ENCODE peak calls at places on chromosome 13, in ten cellular contexts. X, N, C, H, R, I, J, P, A and E are unnamed samples.

GRCh38 chr13:112967666-112968379 is 1.2 kb upstream of the MCF2L start:
- DNase-seq in X (no peak), N (no peak), C (no peak), H (no peak), R (no peak), I (no peak), J (no peak), P (peak), A (no peak), E (no peak)

GRCh38 chr13:64529874-64530485 is 2700.2 kb downstream of the PCDH9 start:
- DNase-seq in X (no peak), N (no peak), C (peak), H (no peak), R (no peak), I (peak), J (peak), P (peak), A (no peak), E (peak)

GRCh38 chr13:46606915-46607413 is 54.0 kb downstream of the LRCH1 start:
- DNase-seq in X (no peak), N (no peak), C (no peak), H (no peak), R (no peak), I (no peak), J (no peak), P (no peak), A (no peak), E (no peak)

GRCh38 chr13:112894423-112894672 is 74.7 kb upstream of the MCF2L start:
- DNase-seq in X (no peak), N (no peak), C (no peak), H (no peak), R (no peak), I (no peak), J (no peak), P (no peak), A (no peak), E (no peak)

GRCh38 chr13:22777207-22777606 is 403.6 kb upstream of the SGCG start:
- DNase-seq in X (no peak), N (no peak), C (no peak), H (no peak), R (no peak), I (no peak), J (no peak), P (no peak), A (no peak), E (no peak)

GRCh38 chr13:27466513-27466912 is 16.1 kb upstream of the MTIF3 start:
- DNase-seq in X (no peak), N (no peak), C (no peak), H (no peak), R (no peak), I (no peak), J (no peak), P (no peak), A (no peak), E (no peak)

GRCh38 chr13:20136781-20137703 is 23.8 kb downstream of the GJA3 start:
- DNase-seq in X (peak), N (peak), C (no peak), H (no peak), R (no peak), I (peak), J (no peak), P (peak), A (no peak), E (peak)

GRCh38 chr13:24709186-24709913 is 29.1 kb downstream of the ATP12A start:
- DNase-seq in X (peak), N (peak), C (no peak), H (no peak), R (no peak), I (no peak), J (no peak), P (no peak), A (no peak), E (peak)

GRCh38 chr13:36362251-36362650 is 16.1 kb upstream of the SPART start:
- DNase-seq in X (no peak), N (no peak), C (no peak), H (peak), R (peak), I (peak), J (no peak), P (no peak), A (peak), E (no peak)

GRCh38 chr13:41250993-41251392 is 12.4 kb downstream of the MTRF1 start:
- DNase-seq in X (no peak), N (no peak), C (no peak), H (no peak), R (no peak), I (no peak), J (no peak), P (no peak), A (no peak), E (no peak)

GRCh38 chr13:95652244-95652764 is 7.8 kb upstream of the DZIP1 start:
- DNase-seq in X (no peak), N (no peak), C (no peak), H (no peak), R (no peak), I (no peak), J (no peak), P (no peak), A (no peak), E (no peak)

GRCh38 chr13:34031629-34032028 is 213.7 kb downstream of the RFC3 start:
- DNase-seq in X (no peak), N (no peak), C (no peak), H (no peak), R (no peak), I (no peak), J (no peak), P (no peak), A (no peak), E (no peak)

GRCh38 chr13:22214184-22214583 is 543.3 kb downstream of the FGF9 start:
- DNase-seq in X (no peak), N (no peak), C (no peak), H (no peak), R (no peak), I (no peak), J (no peak), P (no peak), A (no peak), E (no peak)

GRCh38 chr13:28641600-28641926 is 17.4 kb upstream of the POMP start:
- DNase-seq in X (no peak), N (no peak), C (no peak), H (no peak), R (no peak), I (no peak), J (no peak), P (no peak), A (no peak), E (peak)

GRCh38 chr13:50678464-50679162 is 164.9 kb downstream of the DLEU7 start:
- DNase-seq in X (no peak), N (no peak), C (peak), H (peak), R (peak), I (peak), J (no peak), P (no peak), A (peak), E (no peak)

GRCh38 chr13:28584873-28585317 is 74.0 kb upstream of the POMP start:
- DNase-seq in X (no peak), N (no peak), C (no peak), H (peak), R (no peak), I (peak), J (no peak), P (no peak), A (peak), E (no peak)

GRCh38 chr13:75864718-75865117 is 228.6 kb downstream of the LMO7 start:
- DNase-seq in X (no peak), N (no peak), C (no peak), H (peak), R (peak), I (peak), J (no peak), P (no peak), A (peak), E (no peak)